ENCODE peak calls at places on chromosomes 7 and 10, in ten cellular contexts. F, A, H, V, S, I, X, D, Y and M are unnamed samples.

GRCh38 chr7:111014074-111014473 is 76.9 kb upstream of the LRRN3 start:
- DNase-seq in F (peak), A (peak), H (no peak), V (peak), S (no peak), I (peak), X (no peak), D (no peak), Y (peak), M (no peak)

GRCh38 chr10:31757374-31757773 is 171.3 kb downstream of the ARHGAP12 start:
- DNase-seq in F (peak), A (no peak), H (no peak), V (no peak), S (no peak), I (no peak), X (no peak), D (no peak), Y (no peak), M (no peak)

GRCh38 chr7:24783731-24784130 is 26.5 kb upstream of the GSDME start:
- DNase-seq in F (no peak), A (no peak), H (no peak), V (no peak), S (no peak), I (no peak), X (no peak), D (no peak), Y (no peak), M (no peak)

GRCh38 chr10:110408943-110409342 is 88.8 kb upstream of the DUSP5 start:
- DNase-seq in F (no peak), A (no peak), H (no peak), V (peak), S (no peak), I (no peak), X (no peak), D (no peak), Y (no peak), M (no peak)

GRCh38 chr10:106508920-106509319 is 655.6 kb downstream of the SORCS1 start:
- DNase-seq in F (no peak), A (no peak), H (no peak), V (no peak), S (no peak), I (no peak), X (no peak), D (no peak), Y (no peak), M (no peak)

GRCh38 chr7:142549007-142549406 is 200.3 kb upstream of the PRSS1 start:
- DNase-seq in F (no peak), A (peak), H (no peak), V (no peak), S (no peak), I (peak), X (no peak), D (no peak), Y (no peak), M (no peak)

GRCh38 chr7:125573131-125573530 is 643.5 kb upstream of the POT1 start:
- DNase-seq in F (no peak), A (no peak), H (no peak), V (no peak), S (no peak), I (no peak), X (no peak), D (no peak), Y (no peak), M (no peak)

GRCh38 chr10:90862908-90863514 is 5.2 kb upstream of the HTR7 start:
- DNase-seq in F (no peak), A (peak), H (no peak), V (no peak), S (no peak), I (peak), X (no peak), D (peak), Y (no peak), M (no peak)

GRCh38 chr7:77327067-77327931 is 88.8 kb downstream of the GSAP start:
- DNase-seq in F (peak), A (peak), H (no peak), V (peak), S (no peak), I (peak), X (no peak), D (no peak), Y (peak), M (no peak)

GRCh38 chr10:1063232-1063862 is 7.2 kb downstream of the WDR37 start:
- DNase-seq in F (no peak), A (no peak), H (no peak), V (no peak), S (peak), I (no peak), X (no peak), D (no peak), Y (no peak), M (no peak)

DNA sequence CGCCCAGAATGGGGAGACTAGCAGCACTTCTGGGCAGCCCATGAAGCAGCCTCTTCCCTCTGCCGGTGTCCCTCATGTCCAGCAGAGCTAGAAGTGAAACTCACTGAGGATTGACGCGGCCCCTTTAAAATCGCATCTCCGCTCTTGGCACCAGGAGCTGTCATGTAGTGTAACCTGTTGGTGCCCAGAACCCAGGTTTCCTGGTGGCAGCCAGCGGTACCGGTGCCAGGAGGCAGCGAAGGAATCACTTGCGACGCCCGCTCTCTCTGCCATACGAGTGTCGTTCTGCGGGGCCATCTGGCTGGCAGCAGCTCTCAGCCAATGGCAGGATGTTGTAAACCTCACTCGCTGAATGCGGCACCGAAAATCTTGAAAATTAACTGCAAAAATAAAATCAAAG is 82.7 kb downstream of the CUX1 start:
- DNase-seq in F (peak), A (no peak), H (no peak), V (peak), S (no peak), I (no peak), X (peak), D (no peak), Y (no peak), M (no peak)
- TF ChIP-seq CTCF in F (no peak), A (no peak), H (no peak), V (no peak), S (no peak), I (no peak), X (no peak), D (no peak), Y (no peak), M (no peak)

DNA sequence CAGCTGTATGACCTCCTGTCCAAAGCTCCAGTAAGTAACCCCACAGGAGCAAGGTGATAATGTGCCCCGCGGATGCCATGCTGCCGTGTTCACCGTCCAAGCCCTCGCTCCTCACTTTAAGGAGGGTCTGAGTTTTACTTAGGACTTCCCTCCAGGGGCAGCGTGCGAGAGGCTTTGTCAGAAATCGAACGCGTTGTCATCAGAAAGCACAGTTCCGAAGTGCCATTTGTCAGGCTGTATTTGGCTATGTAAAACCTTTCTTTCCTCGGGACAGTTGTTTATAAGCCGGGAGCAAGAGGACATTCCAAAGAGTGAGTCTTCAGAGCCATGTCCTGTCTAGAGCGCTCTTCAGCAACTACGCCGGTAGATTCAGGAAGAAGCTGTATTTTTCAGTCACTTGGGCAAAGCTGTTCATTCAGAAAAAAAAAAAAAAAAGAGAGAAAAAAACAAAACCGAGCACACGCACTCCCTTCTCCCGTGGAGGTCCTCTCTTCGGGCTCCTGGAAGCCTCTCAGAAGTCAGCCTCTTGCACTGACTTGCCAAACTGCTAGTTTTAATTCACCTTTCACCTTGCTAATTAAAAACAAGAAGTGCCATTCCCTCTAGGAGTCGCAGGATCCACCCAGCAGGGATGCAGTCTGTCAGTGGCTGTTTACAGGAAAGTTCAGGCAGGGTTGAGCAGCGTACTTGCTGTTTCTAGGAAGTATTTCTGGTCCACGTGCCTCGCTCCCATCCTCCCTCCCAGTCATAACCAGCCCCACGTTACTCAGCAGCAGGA is at the start of gene SEMA3E:
- DNase-seq in F (peak), A (peak), H (peak), V (no peak), S (no peak), I (peak), X (no peak), D (no peak), Y (no peak), M (peak)
- TF ChIP-seq CTCF in F (no peak), A (peak), H (no peak), V (no peak), S (no peak), I (no peak), X (no peak), D (no peak), Y (no peak), M (no peak)

GRCh38 chr10:97192952-97193435 is 7.2 kb upstream of the SLIT1 start:
- DNase-seq in F (no peak), A (no peak), H (no peak), V (no peak), S (no peak), I (no peak), X (no peak), D (no peak), Y (no peak), M (no peak)

GRCh38 chr10:97200616-97201015 is 14.9 kb upstream of the SLIT1 start:
- DNase-seq in F (peak), A (no peak), H (no peak), V (no peak), S (no peak), I (no peak), X (no peak), D (peak), Y (no peak), M (no peak)

GRCh38 chr10:97197030-97197500 is 11.3 kb upstream of the SLIT1 start:
- DNase-seq in F (no peak), A (no peak), H (no peak), V (no peak), S (no peak), I (no peak), X (no peak), D (no peak), Y (no peak), M (no peak)

GRCh38 chr10:97195654-97196212 is 10.0 kb upstream of the SLIT1 start:
- DNase-seq in F (no peak), A (no peak), H (no peak), V (no peak), S (no peak), I (no peak), X (no peak), D (no peak), Y (no peak), M (no peak)

GRCh38 chr10:97196213-97197029 is 10.7 kb upstream of the SLIT1 start:
- DNase-seq in F (peak), A (peak), H (peak), V (peak), S (peak), I (peak), X (peak), D (peak), Y (peak), M (no peak)
- TF ChIP-seq CTCF in F (peak), A (peak), H (peak), V (peak), S (peak), I (peak), X (peak), D (peak), Y (peak), M (peak)

DNA sequence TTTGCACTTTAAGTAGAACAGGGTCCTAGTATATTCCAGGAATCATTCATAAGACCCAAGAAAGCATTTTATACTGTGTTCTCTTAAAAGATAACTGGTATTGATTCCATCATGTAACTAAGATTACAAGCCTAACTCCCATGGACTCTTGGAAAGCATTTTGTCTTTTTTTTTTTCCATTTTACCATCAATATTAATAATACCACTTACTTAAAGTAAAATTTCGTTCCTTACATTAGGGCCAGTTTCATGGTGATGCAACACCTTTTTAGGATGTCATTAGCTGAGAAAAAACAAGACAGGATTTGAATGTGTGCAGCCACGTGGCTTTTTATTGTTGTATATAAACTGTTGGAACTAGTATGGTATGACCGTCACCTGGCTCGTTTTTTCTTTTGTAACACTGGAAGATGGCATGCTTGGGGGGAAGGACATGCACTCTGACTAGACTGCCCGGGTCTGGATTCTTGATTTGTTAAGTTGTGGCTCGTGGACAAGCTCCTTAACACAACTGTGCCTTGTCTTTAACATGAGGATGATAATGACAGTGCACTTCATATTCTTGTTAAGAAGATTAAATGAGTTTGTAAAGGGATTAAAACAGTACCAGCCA is 42.1 kb downstream of the ARHGAP21 start:
- DNase-seq in F (no peak), A (no peak), H (no peak), V (no peak), S (no peak), I (no peak), X (no peak), D (peak), Y (no peak), M (no peak)
- TF ChIP-seq CTCF in F (no peak), A (no peak), H (no peak), V (no peak), S (no peak), I (no peak), X (no peak), D (no peak), Y (no peak), M (no peak)

GRCh38 chr10:103062854-103063642 is 130.0 kb downstream of the NT5C2 start:
- DNase-seq in F (peak), A (no peak), H (no peak), V (no peak), S (no peak), I (no peak), X (no peak), D (no peak), Y (no peak), M (no peak)
- TF ChIP-seq CTCF in F (no peak), A (no peak), H (peak), V (no peak), S (no peak), I (no peak), X (no peak), D (peak), Y (no peak), M (no peak)

GRCh38 chr10:11856678-11857077 is 33.5 kb downstream of the PROSER2 start:
- DNase-seq in F (no peak), A (no peak), H (no peak), V (no peak), S (no peak), I (no peak), X (no peak), D (no peak), Y (no peak), M (no peak)

GRCh38 chr10:11854301-11854700 is 31.1 kb downstream of the PROSER2 start:
- DNase-seq in F (no peak), A (no peak), H (no peak), V (no peak), S (no peak), I (no peak), X (no peak), D (no peak), Y (no peak), M (no peak)

GRCh38 chr10:11851910-11852309 is 28.8 kb downstream of the PROSER2 start:
- DNase-seq in F (no peak), A (no peak), H (no peak), V (no peak), S (no peak), I (no peak), X (no peak), D (no peak), Y (no peak), M (no peak)

GRCh38 chr10:11856089-11856488 is 32.9 kb downstream of the PROSER2 start:
- DNase-seq in F (no peak), A (no peak), H (no peak), V (no peak), S (no peak), I (no peak), X (no peak), D (no peak), Y (no peak), M (no peak)

GRCh38 chr10:11853468-11853867 is 30.3 kb downstream of the PROSER2 start:
- DNase-seq in F (no peak), A (no peak), H (no peak), V (no peak), S (no peak), I (no peak), X (no peak), D (peak), Y (no peak), M (no peak)
- TF ChIP-seq CTCF in F (no peak), A (peak), H (peak), V (peak), S (no peak), I (peak), X (no peak), D (peak), Y (no peak), M (no peak)

DNA sequence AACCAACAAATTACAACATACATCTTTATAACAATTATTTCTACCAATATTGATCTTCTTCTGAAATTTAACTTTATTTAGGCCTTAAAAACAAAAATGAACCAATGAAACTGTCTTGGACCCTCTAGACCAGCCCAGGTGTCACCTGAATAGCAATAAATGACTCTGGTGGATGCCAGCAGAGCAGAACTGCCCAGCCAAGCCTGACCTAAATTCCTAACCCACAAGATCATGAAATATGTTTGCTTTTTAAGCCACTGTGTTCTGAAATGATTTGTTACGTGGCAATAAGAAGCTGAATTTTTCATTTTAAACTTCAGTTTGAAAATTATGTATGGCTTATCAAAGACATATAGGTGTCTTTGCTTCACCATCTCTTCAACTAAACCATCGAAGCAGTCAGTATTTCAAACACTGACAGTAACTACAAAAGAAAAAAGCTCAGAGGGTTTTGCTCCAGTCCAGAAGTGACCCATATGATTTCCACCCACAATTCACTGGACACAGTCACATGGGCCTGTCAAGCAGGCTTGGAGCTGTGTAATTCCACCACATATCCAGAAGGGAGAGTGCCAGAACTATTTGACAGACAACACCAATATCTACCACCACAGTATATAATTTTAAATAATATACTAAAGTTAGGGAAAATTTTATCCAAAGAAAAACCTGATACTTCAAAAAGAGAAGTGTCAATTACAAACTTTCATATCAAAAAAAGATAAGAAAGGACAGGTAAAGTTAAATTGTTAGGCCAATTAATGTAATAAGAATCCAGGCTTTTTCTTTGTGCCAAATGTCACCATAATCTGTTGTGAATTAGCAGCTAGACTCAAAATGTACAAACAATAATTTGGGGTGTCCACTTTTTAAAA is 94.5 kb downstream of the KMT2C start:
- DNase-seq in F (peak), A (peak), H (peak), V (no peak), S (no peak), I (peak), X (no peak), D (peak), Y (no peak), M (no peak)
- TF ChIP-seq CTCF in F (peak), A (peak), H (peak), V (peak), S (peak), I (peak), X (peak), D (peak), Y (peak), M (no peak)

DNA sequence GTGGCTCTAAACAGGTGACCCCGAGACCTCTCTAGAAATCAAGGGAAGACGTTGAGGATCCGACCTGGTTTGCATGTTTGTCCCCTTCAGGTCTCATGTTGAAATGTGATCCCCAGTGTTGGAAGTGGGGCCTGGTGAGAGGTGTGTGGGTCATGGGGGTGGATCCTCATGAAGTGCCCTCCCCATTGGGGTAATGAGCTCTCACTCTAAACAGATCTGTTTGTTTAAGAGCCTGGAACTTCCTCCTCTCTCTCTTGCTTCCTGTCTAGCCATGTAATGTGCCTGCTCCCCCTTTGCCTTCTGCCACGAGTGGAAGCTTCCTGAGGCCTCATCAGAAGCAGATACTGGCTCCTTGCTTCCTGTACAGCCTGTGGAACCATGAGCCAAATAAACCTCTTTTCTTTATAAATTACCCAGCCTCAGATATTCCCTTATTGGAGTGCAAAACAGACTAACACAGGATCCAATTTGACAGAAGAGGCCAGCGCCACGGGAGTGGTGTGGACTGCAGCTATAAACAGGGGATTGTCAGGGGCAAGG is 10.8 kb upstream of the POLM start:
- DNase-seq in F (no peak), A (no peak), H (no peak), V (no peak), S (no peak), I (no peak), X (peak), D (no peak), Y (no peak), M (no peak)
- TF ChIP-seq CTCF in F (no peak), A (no peak), H (no peak), V (no peak), S (no peak), I (no peak), X (no peak), D (no peak), Y (no peak), M (no peak)